ENCODE peak calls at places on chromosome 15, in eight cellular contexts. L, M, Z, E, U, W, G and V are unnamed samples.
A peak's percentile ranks its signal among the peaks of the same experiment; 100 is the strongest.

GRCh38 chr15:56254270-56254669 is 10.6 kb upstream of the RFX7 start:
- DNase-seq in L (no peak), U (no peak), M (no peak), Z (no peak), W (no peak), E (no peak), G (no peak), V (no peak)

GRCh38 chr15:82995938-82996337 is 9.9 kb downstream of the RAMAC start:
- DNase-seq in Z (no peak), E (no peak), W (no peak), G (no peak), L (no peak), M (no peak), U (no peak), V (no peak)

GRCh38 chr15:29822685-29823459 is 604 bp upstream of the TJP1 start:
- DNase-seq in E (peak; percentile 66), W (no peak), U (peak; percentile 62), Z (no peak), G (peak; percentile 5), L (peak; percentile 64), M (peak; percentile 74), V (no peak)

GRCh38 chr15:72205273-72205672 is 7.7 kb upstream of the GRAMD2A start:
- DNase-seq in G (no peak), M (no peak), W (no peak), L (no peak), Z (no peak), E (no peak), U (no peak), V (no peak)

GRCh38 chr15:38557855-38558713 is 6.5 kb downstream of the RASGRP1 start:
- DNase-seq in E (no peak), L (no peak), G (no peak), W (no peak), U (no peak), M (no peak), Z (no peak), V (no peak)

GRCh38 chr15:38564557-38565286 is at the start of gene RASGRP1:
- DNase-seq in M (peak; percentile 83), U (peak; percentile 58), L (peak; percentile 64), E (peak; percentile 51), G (no peak), Z (peak; percentile 91), W (peak; percentile 66), V (peak; percentile 81)

GRCh38 chr15:95121191-95121590 is 889.8 kb downstream of the MCTP2 start:
- DNase-seq in U (no peak), Z (no peak), G (no peak), E (no peak), L (no peak), W (no peak), M (no peak), V (no peak)

GRCh38 chr15:76181705-76182107 is 121.9 kb downstream of the TMEM266 start:
- DNase-seq in E (no peak), W (no peak), U (no peak), M (no peak), Z (no peak), G (no peak), L (no peak), V (no peak)

GRCh38 chr15:69532856-69533255 is 80.2 kb downstream of the RPLP1 start:
- DNase-seq in Z (no peak), L (no peak), G (no peak), W (no peak), E (no peak), U (no peak), M (no peak), V (no peak)

GRCh38 chr15:70121656-70122297 is 24.1 kb upstream of the TLE3 start:
- DNase-seq in E (peak; percentile 61), L (peak; percentile 89), M (no peak), G (no peak), U (peak; percentile 59), W (no peak), Z (no peak), V (no peak)

GRCh38 chr15:89376441-89376840 is 41.8 kb upstream of the POLG start:
- DNase-seq in M (no peak), L (no peak), W (no peak), G (no peak), Z (no peak), U (no peak), E (no peak), V (no peak)

GRCh38 chr15:81299630-81300273 is 24.2 kb downstream of the STARD5 start:
- DNase-seq in W (no peak), M (no peak), G (no peak), Z (no peak), U (no peak), E (no peak), L (no peak), V (no peak)

GRCh38 chr15:57340673-57341259 is 35.5 kb upstream of the CGNL1 start:
- DNase-seq in E (no peak), Z (peak; percentile 56), L (no peak), U (peak; percentile 43), M (peak; percentile 72), W (peak; percentile 48), G (peak; percentile 71), V (peak; percentile 71)

GRCh38 chr15:93359780-93360161 is 270.8 kb upstream of the RGMA start:
- DNase-seq in G (no peak), L (no peak), E (no peak), M (no peak), Z (no peak), W (no peak), U (no peak), V (no peak)

GRCh38 chr15:41961803-41962202 is 10.6 kb downstream of the EHD4 start:
- DNase-seq in U (no peak), L (no peak), E (no peak), M (no peak), Z (no peak), W (no peak), G (no peak), V (no peak)

GRCh38 chr15:84839714-84840113 is 22.6 kb downstream of the ALPK3 start:
- DNase-seq in G (no peak), M (no peak), L (no peak), E (no peak), Z (no peak), U (no peak), W (no peak), V (no peak)

GRCh38 chr15:64536244-64536836 is 76.0 kb downstream of the ZNF609 start:
- DNase-seq in W (no peak), L (no peak), Z (no peak), U (no peak), G (no peak), E (no peak), M (no peak), V (no peak)

GRCh38 chr15:70636540-70637165 is 126.7 kb downstream of the UACA start:
- DNase-seq in E (no peak), L (no peak), G (peak; percentile 38), W (no peak), M (peak; percentile 14), U (no peak), Z (no peak), V (peak; percentile 75)

GRCh38 chr15:99108993-99109392 is 4.1 kb downstream of the SYNM start:
- DNase-seq in M (no peak), U (no peak), E (no peak), G (no peak), W (no peak), Z (no peak), L (no peak), V (no peak)
- H3K4me3 ChIP-seq in M (no peak overlapping the region), U (no peak overlapping the region), E (peak overlapping the region; percentile 81), G (no peak overlapping the region), W (no peak overlapping the region), Z (no peak overlapping the region), L (no peak overlapping the region), V (no peak overlapping the region)

GRCh38 chr15:74193905-74194304 is 8.7 kb downstream of the STRA6 start:
- DNase-seq in G (no peak), E (no peak), U (no peak), M (no peak), L (no peak), Z (no peak), W (no peak), V (no peak)
- H3K4me1 ChIP-seq in G (peaks cover 7% of the 10 kb centered on the region), E (peaks cover 25% of the 10 kb centered on the region), U (no peaks in the 10 kb centered on the region), M (peaks cover 11% of the 10 kb centered on the region), L (no peaks in the 10 kb centered on the region), Z (no peaks in the 10 kb centered on the region), W (peaks cover 13% of the 10 kb centered on the region), V (no peaks in the 10 kb centered on the region)

GRCh38 chr15:62465173-62465572 is 300.1 kb upstream of the C2CD4B start:
- DNase-seq in M (no peak), U (no peak), E (no peak), G (no peak), W (no peak), Z (no peak), L (no peak), V (peak; percentile 72)

GRCh38 chr15:62469478-62469873 is 304.4 kb upstream of the C2CD4B start:
- DNase-seq in Z (no peak), G (no peak), U (no peak), E (no peak), W (no peak), M (no peak), L (no peak), V (no peak)

GRCh38 chr15:62462721-62463120 is 297.6 kb upstream of the C2CD4B start:
- DNase-seq in Z (no peak), L (no peak), G (no peak), E (no peak), U (no peak), W (no peak), M (no peak), V (no peak)

GRCh38 chr15:62462268-62462667 is 297.2 kb upstream of the C2CD4B start:
- DNase-seq in U (no peak), Z (no peak), G (no peak), L (no peak), M (no peak), E (no peak), W (no peak), V (no peak)

GRCh38 chr15:62464705-62465104 is 299.6 kb upstream of the C2CD4B start:
- DNase-seq in M (no peak), L (no peak), W (no peak), U (no peak), G (no peak), Z (no peak), E (no peak), V (peak; percentile 100)
- H3K4me3 ChIP-seq in M (no peak overlapping the region), L (no peak overlapping the region), W (no peak overlapping the region), U (no peak overlapping the region), G (no peak overlapping the region), Z (no peak overlapping the region), E (no peak overlapping the region), V (no peak overlapping the region)

DNA sequence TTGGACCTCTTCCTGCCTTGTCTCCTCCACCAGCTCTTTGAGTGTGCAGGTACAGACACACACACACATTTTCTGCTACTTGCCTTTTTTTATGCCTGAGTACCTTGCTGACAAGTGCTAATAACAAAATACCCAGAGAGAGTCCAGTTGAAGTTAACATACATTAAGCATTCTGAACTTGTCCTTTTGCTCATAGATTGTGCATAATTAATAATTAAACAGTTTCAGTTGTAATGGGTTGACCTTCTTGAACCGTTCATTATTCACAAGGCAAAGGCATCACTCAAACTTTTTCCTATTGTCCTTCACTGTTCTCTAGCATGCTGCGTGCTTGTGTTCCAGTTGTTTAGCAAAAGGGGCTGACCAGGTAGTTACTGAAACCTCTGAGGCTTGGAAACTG is 59.6 kb upstream of the SKOR1 start:
- DNase-seq in M (no peak), E (no peak), U (no peak), W (no peak), G (no peak), Z (no peak), L (no peak), V (no peak)
- H3K4me1 ChIP-seq in M (peaks cover under 1% of the 10 kb centered on the region), E (no peaks in the 10 kb centered on the region), U (no peaks in the 10 kb centered on the region), W (peaks cover 4% of the 10 kb centered on the region), G (no peaks in the 10 kb centered on the region), Z (peaks cover 65% of the 10 kb centered on the region), L (no peaks in the 10 kb centered on the region), V (no peaks in the 10 kb centered on the region)